ENCODE peak calls at places on chromosomes 7 and 10, in four cellular contexts. One of them, this sample, is unnamed.

GRCh38 chr7:101124376-101125056 is 2.4 kb upstream of the SERPINE1 start:
- DNase-seq in HepG2: peak
- DNase-seq in K562: no peak
- DNase-seq in SK-N-SH: no peak
- DNase-seq in this sample: peak

GRCh38 chr10:97096327-97097153 is 89.2 kb downstream of the SLIT1 start:
- DNase-seq in HepG2: no peak
- DNase-seq in K562: no peak
- DNase-seq in SK-N-SH: peak
- DNase-seq in this sample: no peak

GRCh38 chr7:64997164-64997908 is 6.5 kb upstream of the ZNF117 start:
- DNase-seq in HepG2: no peak
- DNase-seq in K562: no peak
- DNase-seq in SK-N-SH: no peak
- DNase-seq in this sample: no peak

GRCh38 chr10:70750156-70750703 is 34.9 kb downstream of the TBATA start:
- DNase-seq in HepG2: no peak
- DNase-seq in K562: no peak
- DNase-seq in SK-N-SH: no peak
- DNase-seq in this sample: no peak

GRCh38 chr7:141974831-141975230 is 1.3 kb upstream of the TAS2R38 start:
- DNase-seq in HepG2: peak
- DNase-seq in K562: peak
- DNase-seq in SK-N-SH: no peak
- DNase-seq in this sample: no peak

GRCh38 chr10:129965940-129966339 is 1.9 kb upstream of the EBF3 start:
- DNase-seq in HepG2: no peak
- DNase-seq in K562: no peak
- DNase-seq in SK-N-SH: no peak
- DNase-seq in this sample: no peak

GRCh38 chr7:35983585-35983984 is 169.5 kb upstream of the EEPD1 start:
- DNase-seq in HepG2: no peak
- DNase-seq in K562: no peak
- DNase-seq in SK-N-SH: no peak
- DNase-seq in this sample: no peak

GRCh38 chr10:117246997-117247667 is 6.2 kb downstream of the SLC18A2 start:
- DNase-seq in HepG2: no peak
- DNase-seq in K562: no peak
- DNase-seq in SK-N-SH: no peak
- DNase-seq in this sample: no peak

GRCh38 chr10:129771576-129772471 is 192.2 kb downstream of the EBF3 start:
- DNase-seq in HepG2: no peak
- DNase-seq in K562: no peak
- DNase-seq in SK-N-SH: no peak
- DNase-seq in this sample: no peak

GRCh38 chr10:20299037-20299557 is 482.9 kb downstream of the PLXDC2 start:
- DNase-seq in HepG2: no peak
- DNase-seq in K562: no peak
- DNase-seq in SK-N-SH: no peak
- DNase-seq in this sample: no peak

GRCh38 chr10:74363727-74364126 is 212.7 kb downstream of the ADK start:
- DNase-seq in HepG2: no peak
- DNase-seq in K562: no peak
- DNase-seq in SK-N-SH: no peak
- DNase-seq in this sample: no peak

GRCh38 chr7:128347573-128348147 is 4.0 kb upstream of the RBM28 start:
- DNase-seq in HepG2: peak
- DNase-seq in K562: peak
- DNase-seq in SK-N-SH: peak
- DNase-seq in this sample: no peak

DNA sequence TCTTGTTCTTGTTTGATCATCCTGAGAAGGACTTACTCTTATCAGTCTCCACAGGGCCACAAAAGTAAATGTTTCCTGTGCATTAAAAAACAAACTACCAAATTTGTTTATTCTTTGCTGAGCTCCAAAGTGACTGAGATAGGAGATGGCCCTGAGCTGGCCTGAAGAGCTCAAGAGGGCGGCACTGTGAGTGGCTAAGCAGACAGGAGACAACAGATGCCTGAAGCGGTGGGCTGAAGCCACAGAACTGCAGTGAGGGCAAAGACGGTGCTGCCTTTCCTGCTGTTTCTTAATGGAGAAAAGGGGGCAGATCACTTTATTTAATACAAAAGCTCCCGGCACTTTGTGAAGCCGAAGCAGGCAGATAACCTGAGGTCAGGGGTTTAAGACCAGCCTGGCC is 379.6 kb downstream of the ARL4A start:
- DNase-seq in HepG2: no peak
- DNase-seq in K562: peak
- DNase-seq in SK-N-SH: no peak
- DNase-seq in this sample: no peak
- TF ChIP-seq GABPA in HepG2: no peak
- TF ChIP-seq GABPA in K562: no peak
- TF ChIP-seq GABPA in SK-N-SH: no peak
- TF ChIP-seq GABPA in this sample: no peak

GRCh38 chr7:584122-584465 is 64.4 kb upstream of the PDGFA start:
- DNase-seq in HepG2: no peak
- DNase-seq in K562: no peak
- DNase-seq in SK-N-SH: no peak
- DNase-seq in this sample: peak
- H3K4me3 ChIP-seq in HepG2: no peak
- H3K4me3 ChIP-seq in K562: no peak
- H3K4me3 ChIP-seq in SK-N-SH: no peak
- H3K4me3 ChIP-seq in this sample: peak

DNA sequence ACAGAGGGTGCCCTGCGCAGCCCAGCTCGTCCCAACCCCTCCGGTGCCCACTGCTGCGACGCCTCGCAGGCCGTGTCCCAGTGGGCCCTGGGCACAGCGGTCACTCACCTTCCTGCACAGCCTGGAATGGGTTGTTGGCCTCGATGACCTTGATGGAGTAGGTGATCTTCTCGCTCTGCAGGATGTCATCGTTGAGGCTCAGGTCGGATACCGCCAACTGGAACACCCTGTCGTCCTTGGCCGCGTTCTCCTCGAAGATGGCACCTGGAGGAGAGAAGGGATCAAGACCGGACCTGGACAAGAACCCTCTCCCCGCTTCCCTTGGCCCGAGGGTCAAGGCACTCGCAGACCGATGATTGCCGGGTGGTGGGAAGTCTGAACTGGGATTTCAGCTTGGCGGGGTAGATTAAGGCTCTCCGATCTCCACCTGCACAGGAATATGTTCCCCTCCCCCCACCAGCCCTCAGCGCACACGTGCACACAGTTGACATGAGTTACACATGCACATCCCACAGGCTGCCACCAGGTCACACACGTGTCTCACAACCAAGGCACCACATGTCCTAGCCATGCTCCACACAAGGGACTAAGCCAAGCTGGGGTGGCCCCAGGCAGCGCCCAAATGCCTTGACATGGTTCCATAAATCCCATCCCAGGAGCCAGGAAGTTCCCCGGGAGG is 2.6 kb downstream of the GRID1 start:
- DNase-seq in HepG2: no peak
- DNase-seq in K562: no peak
- DNase-seq in SK-N-SH: no peak
- DNase-seq in this sample: no peak
- TF ChIP-seq REST in HepG2: no peak
- TF ChIP-seq REST in K562: no peak
- TF ChIP-seq REST in SK-N-SH: no peak
- TF ChIP-seq REST in this sample: no peak

GRCh38 chr10:110841767-110842267 is 29.9 kb upstream of the PDCD4 start:
- DNase-seq in HepG2: no peak
- DNase-seq in K562: no peak
- DNase-seq in SK-N-SH: no peak
- DNase-seq in this sample: no peak

GRCh38 chr10:110843796-110844616 is 27.7 kb upstream of the PDCD4 start:
- DNase-seq in HepG2: peak
- DNase-seq in K562: no peak
- DNase-seq in SK-N-SH: no peak
- DNase-seq in this sample: no peak

GRCh38 chr10:110844617-110844881 is 27.2 kb upstream of the PDCD4 start:
- DNase-seq in HepG2: no peak
- DNase-seq in K562: no peak
- DNase-seq in SK-N-SH: no peak
- DNase-seq in this sample: no peak

GRCh38 chr10:110842305-110842952 is 29.3 kb upstream of the PDCD4 start:
- DNase-seq in HepG2: no peak
- DNase-seq in K562: no peak
- DNase-seq in SK-N-SH: no peak
- DNase-seq in this sample: no peak

DNA sequence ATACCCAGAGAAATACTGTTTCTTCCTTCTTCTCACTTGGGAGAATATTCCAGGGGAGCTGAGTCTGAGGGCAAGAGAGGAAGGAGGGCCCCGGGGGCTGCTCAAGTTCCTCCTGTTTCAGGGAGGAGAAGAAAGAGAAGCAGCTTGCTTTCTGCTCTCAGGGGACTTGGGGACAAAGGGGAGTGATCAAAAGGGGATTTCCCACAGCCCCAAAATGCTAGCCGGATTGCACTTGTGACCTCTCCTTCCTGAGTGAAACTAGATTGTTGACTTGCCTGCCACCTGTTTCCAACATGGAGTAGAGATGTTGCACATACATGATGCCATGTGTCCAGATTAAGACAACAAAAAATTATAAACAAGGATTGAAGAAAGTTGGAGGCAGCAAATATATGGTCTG is 28.7 kb upstream of the PDCD4 start:
- DNase-seq in HepG2: no peak
- DNase-seq in K562: no peak
- DNase-seq in SK-N-SH: no peak
- DNase-seq in this sample: peak
- TF ChIP-seq GABPA in HepG2: no peak
- TF ChIP-seq GABPA in K562: no peak
- TF ChIP-seq GABPA in SK-N-SH: no peak
- TF ChIP-seq GABPA in this sample: peak

GRCh38 chr10:102701272-102701671 is 12.9 kb downstream of the ARL3 start:
- DNase-seq in HepG2: no peak
- DNase-seq in K562: no peak
- DNase-seq in SK-N-SH: no peak
- DNase-seq in this sample: no peak

GRCh38 chr10:102704915-102705314 is 9.3 kb downstream of the ARL3 start:
- DNase-seq in HepG2: peak
- DNase-seq in K562: no peak
- DNase-seq in SK-N-SH: no peak
- DNase-seq in this sample: no peak

GRCh38 chr10:102702742-102703141 is 11.5 kb downstream of the ARL3 start:
- DNase-seq in HepG2: no peak
- DNase-seq in K562: no peak
- DNase-seq in SK-N-SH: no peak
- DNase-seq in this sample: no peak

GRCh38 chr10:102705531-102705930 is 8.7 kb downstream of the ARL3 start:
- DNase-seq in HepG2: no peak
- DNase-seq in K562: no peak
- DNase-seq in SK-N-SH: no peak
- DNase-seq in this sample: no peak

DNA sequence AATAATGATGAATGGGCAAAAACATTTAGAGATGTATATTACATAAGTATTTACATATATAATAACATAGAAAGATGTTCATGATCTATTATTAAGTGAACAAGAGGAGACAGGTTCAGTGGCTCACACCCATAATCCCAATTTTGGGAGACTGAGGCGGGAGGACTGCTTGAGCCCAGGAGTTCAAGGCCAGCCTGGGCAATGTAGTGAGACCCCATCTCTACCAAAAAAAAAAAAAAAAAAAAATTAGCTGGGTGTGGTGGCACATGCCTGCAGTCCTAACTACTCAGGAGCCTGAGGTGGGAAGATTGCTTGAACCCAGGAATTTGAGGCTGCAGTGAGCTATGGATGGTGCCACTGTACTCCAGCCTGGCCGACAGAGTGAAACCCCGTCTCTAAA is 12.4 kb downstream of the ARL3 start:
- DNase-seq in HepG2: no peak
- DNase-seq in K562: no peak
- DNase-seq in SK-N-SH: no peak
- DNase-seq in this sample: no peak
- H3K4me3 ChIP-seq in HepG2: no peak
- H3K4me3 ChIP-seq in K562: no peak
- H3K4me3 ChIP-seq in SK-N-SH: no peak
- H3K4me3 ChIP-seq in this sample: no peak

GRCh38 chr10:120514035-120514620 is 57.1 kb downstream of the PLPP4 start:
- DNase-seq in HepG2: peak
- DNase-seq in K562: peak
- DNase-seq in SK-N-SH: no peak
- DNase-seq in this sample: no peak
- TF ChIP-seq REST in HepG2: peak
- TF ChIP-seq REST in K562: peak
- TF ChIP-seq REST in SK-N-SH: peak
- TF ChIP-seq REST in this sample: peak

This sample was measured in HL-60.